ENCODE peak calls at places on chromosomes 5 and 9, in eight cellular contexts. One of them, this sample, is unnamed.

GRCh38 chr9:120740135-120740534 is 25.9 kb upstream of the MEGF9 start:
- DNase-seq in SW 1271: no peak
- DNase-seq in activated T-cell treated with anti-CD3 and anti-CD28 coated beads, Interleukin-2, amount 50 U/mL, for 4 hours: no peak
- DNase-seq in pulmonary artery endothelial cell: peak
- DNase-seq in keratinocyte: no peak
- DNase-seq in GM04503: no peak
- DNase-seq in NCI-H1417: no peak
- DNase-seq in iPS-NIHi11: no peak
- DNase-seq in this sample: no peak

GRCh38 chr9:37410969-37411785 is 11.3 kb upstream of the GRHPR start:
- DNase-seq in pulmonary artery endothelial cell: no peak
- DNase-seq in NCI-H1417: no peak
- DNase-seq in GM04503: no peak
- DNase-seq in iPS-NIHi11: no peak
- DNase-seq in SW 1271: no peak
- DNase-seq in activated T-cell treated with anti-CD3 and anti-CD28 coated beads, Interleukin-2, amount 50 U/mL, for 4 hours: no peak
- DNase-seq in keratinocyte: no peak
- DNase-seq in this sample: no peak

GRCh38 chr9:137621131-137621757 is 2.4 kb downstream of the EHMT1 start:
- DNase-seq in SW 1271: peak
- DNase-seq in activated T-cell treated with anti-CD3 and anti-CD28 coated beads, Interleukin-2, amount 50 U/mL, for 4 hours: no peak
- DNase-seq in GM04503: no peak
- DNase-seq in NCI-H1417: no peak
- DNase-seq in keratinocyte: no peak
- DNase-seq in pulmonary artery endothelial cell: no peak
- DNase-seq in iPS-NIHi11: no peak
- DNase-seq in this sample: no peak

GRCh38 chr5:32144637-32145207 is 29.4 kb downstream of the GOLPH3 start:
- DNase-seq in SW 1271: no peak
- DNase-seq in GM04503: no peak
- DNase-seq in iPS-NIHi11: no peak
- DNase-seq in activated T-cell treated with anti-CD3 and anti-CD28 coated beads, Interleukin-2, amount 50 U/mL, for 4 hours: no peak
- DNase-seq in NCI-H1417: no peak
- DNase-seq in pulmonary artery endothelial cell: no peak
- DNase-seq in keratinocyte: no peak
- DNase-seq in this sample: no peak

GRCh38 chr5:64635056-64635686 is 55.1 kb upstream of the SHISAL2B start:
- DNase-seq in NCI-H1417: peak
- DNase-seq in GM04503: no peak
- DNase-seq in pulmonary artery endothelial cell: no peak
- DNase-seq in SW 1271: peak
- DNase-seq in activated T-cell treated with anti-CD3 and anti-CD28 coated beads, Interleukin-2, amount 50 U/mL, for 4 hours: no peak
- DNase-seq in iPS-NIHi11: peak
- DNase-seq in keratinocyte: no peak
- DNase-seq in this sample: no peak

GRCh38 chr9:79583957-79584654 is 12.3 kb downstream of the TLE4 start:
- DNase-seq in pulmonary artery endothelial cell: no peak
- DNase-seq in GM04503: no peak
- DNase-seq in iPS-NIHi11: no peak
- DNase-seq in keratinocyte: no peak
- DNase-seq in NCI-H1417: no peak
- DNase-seq in SW 1271: no peak
- DNase-seq in activated T-cell treated with anti-CD3 and anti-CD28 coated beads, Interleukin-2, amount 50 U/mL, for 4 hours: no peak
- DNase-seq in this sample: peak

GRCh38 chr5:132205385-132206125 is 22.1 kb downstream of the P4HA2 start:
- DNase-seq in NCI-H1417: no peak
- DNase-seq in iPS-NIHi11: no peak
- DNase-seq in activated T-cell treated with anti-CD3 and anti-CD28 coated beads, Interleukin-2, amount 50 U/mL, for 4 hours: no peak
- DNase-seq in pulmonary artery endothelial cell: no peak
- DNase-seq in GM04503: no peak
- DNase-seq in SW 1271: no peak
- DNase-seq in keratinocyte: no peak
- DNase-seq in this sample: peak

GRCh38 chr5:122110990-122111389 is 18.4 kb upstream of the ZNF474 start:
- DNase-seq in SW 1271: no peak
- DNase-seq in GM04503: no peak
- DNase-seq in keratinocyte: no peak
- DNase-seq in activated T-cell treated with anti-CD3 and anti-CD28 coated beads, Interleukin-2, amount 50 U/mL, for 4 hours: no peak
- DNase-seq in NCI-H1417: no peak
- DNase-seq in pulmonary artery endothelial cell: no peak
- DNase-seq in iPS-NIHi11: no peak
- DNase-seq in this sample: no peak

GRCh38 chr5:176501333-176501732 is 35.9 kb downstream of the RNF44 start:
- DNase-seq in SW 1271: no peak
- DNase-seq in GM04503: peak
- DNase-seq in iPS-NIHi11: no peak
- DNase-seq in pulmonary artery endothelial cell: no peak
- DNase-seq in activated T-cell treated with anti-CD3 and anti-CD28 coated beads, Interleukin-2, amount 50 U/mL, for 4 hours: no peak
- DNase-seq in NCI-H1417: no peak
- DNase-seq in keratinocyte: no peak
- DNase-seq in this sample: no peak

GRCh38 chr5:11595045-11595444 is 309.2 kb downstream of the CTNND2 start:
- DNase-seq in GM04503: no peak
- DNase-seq in NCI-H1417: peak
- DNase-seq in keratinocyte: no peak
- DNase-seq in activated T-cell treated with anti-CD3 and anti-CD28 coated beads, Interleukin-2, amount 50 U/mL, for 4 hours: no peak
- DNase-seq in SW 1271: no peak
- DNase-seq in pulmonary artery endothelial cell: no peak
- DNase-seq in iPS-NIHi11: no peak
- DNase-seq in this sample: no peak

GRCh38 chr9:15873573-15874177 is 320.8 kb downstream of the CCDC171 start:
- DNase-seq in SW 1271: peak
- DNase-seq in NCI-H1417: no peak
- DNase-seq in keratinocyte: no peak
- DNase-seq in pulmonary artery endothelial cell: peak
- DNase-seq in GM04503: peak
- DNase-seq in iPS-NIHi11: peak
- DNase-seq in activated T-cell treated with anti-CD3 and anti-CD28 coated beads, Interleukin-2, amount 50 U/mL, for 4 hours: no peak
- DNase-seq in this sample: no peak

GRCh38 chr5:127928053-127928452 is 155.5 kb upstream of the SLC12A2 start:
- DNase-seq in GM04503: no peak
- DNase-seq in iPS-NIHi11: no peak
- DNase-seq in activated T-cell treated with anti-CD3 and anti-CD28 coated beads, Interleukin-2, amount 50 U/mL, for 4 hours: no peak
- DNase-seq in pulmonary artery endothelial cell: no peak
- DNase-seq in SW 1271: no peak
- DNase-seq in NCI-H1417: no peak
- DNase-seq in keratinocyte: no peak
- DNase-seq in this sample: no peak

GRCh38 chr5:63089147-63089546 is 510.5 kb downstream of the LRRC70 start:
- DNase-seq in pulmonary artery endothelial cell: no peak
- DNase-seq in iPS-NIHi11: no peak
- DNase-seq in NCI-H1417: no peak
- DNase-seq in GM04503: no peak
- DNase-seq in SW 1271: no peak
- DNase-seq in activated T-cell treated with anti-CD3 and anti-CD28 coated beads, Interleukin-2, amount 50 U/mL, for 4 hours: no peak
- DNase-seq in keratinocyte: no peak
- DNase-seq in this sample: no peak

GRCh38 chr5:115857621-115858349 is 16.1 kb downstream of the AP3S1 start:
- DNase-seq in SW 1271: peak
- DNase-seq in iPS-NIHi11: no peak
- DNase-seq in NCI-H1417: no peak
- DNase-seq in GM04503: no peak
- DNase-seq in activated T-cell treated with anti-CD3 and anti-CD28 coated beads, Interleukin-2, amount 50 U/mL, for 4 hours: no peak
- DNase-seq in keratinocyte: no peak
- DNase-seq in pulmonary artery endothelial cell: no peak
- DNase-seq in this sample: no peak

GRCh38 chr5:76701298-76701697 is 14.6 kb upstream of the F2R start:
- DNase-seq in SW 1271: no peak
- DNase-seq in activated T-cell treated with anti-CD3 and anti-CD28 coated beads, Interleukin-2, amount 50 U/mL, for 4 hours: no peak
- DNase-seq in iPS-NIHi11: no peak
- DNase-seq in GM04503: no peak
- DNase-seq in keratinocyte: no peak
- DNase-seq in pulmonary artery endothelial cell: no peak
- DNase-seq in NCI-H1417: no peak
- DNase-seq in this sample: no peak

GRCh38 chr5:71748360-71748759 is 29.3 kb downstream of the CARTPT start:
- DNase-seq in SW 1271: no peak
- DNase-seq in pulmonary artery endothelial cell: no peak
- DNase-seq in iPS-NIHi11: peak
- DNase-seq in NCI-H1417: peak
- DNase-seq in activated T-cell treated with anti-CD3 and anti-CD28 coated beads, Interleukin-2, amount 50 U/mL, for 4 hours: no peak
- DNase-seq in GM04503: no peak
- DNase-seq in keratinocyte: no peak
- DNase-seq in this sample: peak

GRCh38 chr9:75591972-75592371 is 298.5 kb upstream of the PCSK5 start:
- DNase-seq in keratinocyte: no peak
- DNase-seq in NCI-H1417: no peak
- DNase-seq in SW 1271: no peak
- DNase-seq in pulmonary artery endothelial cell: no peak
- DNase-seq in activated T-cell treated with anti-CD3 and anti-CD28 coated beads, Interleukin-2, amount 50 U/mL, for 4 hours: no peak
- DNase-seq in iPS-NIHi11: no peak
- DNase-seq in GM04503: no peak
- DNase-seq in this sample: no peak

GRCh38 chr9:4739587-4740372 is 1.2 kb downstream of the AK3 start:
- DNase-seq in keratinocyte: no peak
- DNase-seq in activated T-cell treated with anti-CD3 and anti-CD28 coated beads, Interleukin-2, amount 50 U/mL, for 4 hours: no peak
- DNase-seq in pulmonary artery endothelial cell: no peak
- DNase-seq in GM04503: no peak
- DNase-seq in NCI-H1417: peak
- DNase-seq in SW 1271: no peak
- DNase-seq in iPS-NIHi11: no peak
- DNase-seq in this sample: no peak

GRCh38 chr5:66814146-66814991 is 218.2 kb downstream of the MAST4 start:
- DNase-seq in iPS-NIHi11: peak
- DNase-seq in activated T-cell treated with anti-CD3 and anti-CD28 coated beads, Interleukin-2, amount 50 U/mL, for 4 hours: peak
- DNase-seq in GM04503: no peak
- DNase-seq in pulmonary artery endothelial cell: no peak
- DNase-seq in NCI-H1417: peak
- DNase-seq in keratinocyte: no peak
- DNase-seq in SW 1271: peak
- DNase-seq in this sample: no peak

GRCh38 chr9:96383165-96383939 is at the start of gene SLC35D2:
- DNase-seq in keratinocyte: no peak
- DNase-seq in SW 1271: peak
- DNase-seq in pulmonary artery endothelial cell: no peak
- DNase-seq in activated T-cell treated with anti-CD3 and anti-CD28 coated beads, Interleukin-2, amount 50 U/mL, for 4 hours: no peak
- DNase-seq in NCI-H1417: no peak
- DNase-seq in GM04503: no peak
- DNase-seq in iPS-NIHi11: peak
- DNase-seq in this sample: peak

GRCh38 chr5:35202319-35203111 is 27.8 kb downstream of the PRLR start:
- DNase-seq in pulmonary artery endothelial cell: peak
- DNase-seq in NCI-H1417: no peak
- DNase-seq in GM04503: peak
- DNase-seq in SW 1271: peak
- DNase-seq in iPS-NIHi11: peak
- DNase-seq in activated T-cell treated with anti-CD3 and anti-CD28 coated beads, Interleukin-2, amount 50 U/mL, for 4 hours: peak
- DNase-seq in keratinocyte: no peak
- DNase-seq in this sample: no peak

GRCh38 chr9:80467632-80468031 is 895.9 kb downstream of the TLE4 start:
- DNase-seq in GM04503: no peak
- DNase-seq in pulmonary artery endothelial cell: no peak
- DNase-seq in NCI-H1417: no peak
- DNase-seq in SW 1271: no peak
- DNase-seq in iPS-NIHi11: no peak
- DNase-seq in activated T-cell treated with anti-CD3 and anti-CD28 coated beads, Interleukin-2, amount 50 U/mL, for 4 hours: no peak
- DNase-seq in keratinocyte: no peak
- DNase-seq in this sample: no peak

GRCh38 chr9:124652203-124652992 is 118.7 kb downstream of the NR6A1 start:
- DNase-seq in pulmonary artery endothelial cell: no peak
- DNase-seq in activated T-cell treated with anti-CD3 and anti-CD28 coated beads, Interleukin-2, amount 50 U/mL, for 4 hours: no peak
- DNase-seq in SW 1271: peak
- DNase-seq in NCI-H1417: no peak
- DNase-seq in GM04503: peak
- DNase-seq in keratinocyte: peak
- DNase-seq in iPS-NIHi11: no peak
- DNase-seq in this sample: peak

GRCh38 chr5:147167529-147167928 is 67.3 kb upstream of the STK32A start:
- DNase-seq in pulmonary artery endothelial cell: no peak
- DNase-seq in iPS-NIHi11: no peak
- DNase-seq in NCI-H1417: no peak
- DNase-seq in activated T-cell treated with anti-CD3 and anti-CD28 coated beads, Interleukin-2, amount 50 U/mL, for 4 hours: no peak
- DNase-seq in GM04503: no peak
- DNase-seq in keratinocyte: no peak
- DNase-seq in SW 1271: no peak
- DNase-seq in this sample: no peak

GRCh38 chr9:68780735-68781134 is 75.7 kb downstream of the PIP5K1B start:
- DNase-seq in GM04503: no peak
- DNase-seq in activated T-cell treated with anti-CD3 and anti-CD28 coated beads, Interleukin-2, amount 50 U/mL, for 4 hours: no peak
- DNase-seq in iPS-NIHi11: no peak
- DNase-seq in NCI-H1417: no peak
- DNase-seq in keratinocyte: no peak
- DNase-seq in SW 1271: no peak
- DNase-seq in pulmonary artery endothelial cell: no peak
- DNase-seq in this sample: no peak

GRCh38 chr9:106947097-106947496 is 84.1 kb downstream of the ZNF462 start:
- DNase-seq in activated T-cell treated with anti-CD3 and anti-CD28 coated beads, Interleukin-2, amount 50 U/mL, for 4 hours: no peak
- DNase-seq in pulmonary artery endothelial cell: no peak
- DNase-seq in NCI-H1417: no peak
- DNase-seq in iPS-NIHi11: no peak
- DNase-seq in GM04503: no peak
- DNase-seq in SW 1271: no peak
- DNase-seq in keratinocyte: no peak
- DNase-seq in this sample: no peak

GRCh38 chr9:93588641-93589609 is 12.5 kb downstream of the PHF2 start:
- DNase-seq in pulmonary artery endothelial cell: no peak
- DNase-seq in GM04503: no peak
- DNase-seq in SW 1271: no peak
- DNase-seq in keratinocyte: no peak
- DNase-seq in activated T-cell treated with anti-CD3 and anti-CD28 coated beads, Interleukin-2, amount 50 U/mL, for 4 hours: no peak
- DNase-seq in NCI-H1417: no peak
- DNase-seq in iPS-NIHi11: no peak
- DNase-seq in this sample: no peak

GRCh38 chr9:13397661-13398060 is 118.2 kb upstream of the MPDZ start:
- DNase-seq in GM04503: no peak
- DNase-seq in pulmonary artery endothelial cell: no peak
- DNase-seq in SW 1271: no peak
- DNase-seq in activated T-cell treated with anti-CD3 and anti-CD28 coated beads, Interleukin-2, amount 50 U/mL, for 4 hours: no peak
- DNase-seq in NCI-H1417: no peak
- DNase-seq in keratinocyte: no peak
- DNase-seq in iPS-NIHi11: no peak
- DNase-seq in this sample: no peak

GRCh38 chr9:137688725-137689124 is 69.9 kb downstream of the EHMT1 start:
- DNase-seq in activated T-cell treated with anti-CD3 and anti-CD28 coated beads, Interleukin-2, amount 50 U/mL, for 4 hours: no peak
- DNase-seq in iPS-NIHi11: no peak
- DNase-seq in SW 1271: no peak
- DNase-seq in NCI-H1417: no peak
- DNase-seq in keratinocyte: no peak
- DNase-seq in GM04503: no peak
- DNase-seq in pulmonary artery endothelial cell: no peak
- DNase-seq in this sample: no peak

This sample was measured in ascending aorta.